ENCODE peak calls at places on chromosomes 6 and 20, in four cellular contexts. G is Peyer's patch, P is HCT116, Y is fibroblast of pulmonary artery. X is an unnamed sample.

GRCh38 chr20:53750827-53751393 is 157.3 kb upstream of the ZNF217 start:
- DNase-seq in Y (peak), G (no peak), P (no peak), X (no peak)

GRCh38 chr20:44730441-44730840 is 15.2 kb upstream of the KCNK15 start:
- DNase-seq in P (peak), G (no peak), Y (peak), X (no peak)

GRCh38 chr6:78850621-78851020 is 16.7 kb upstream of the IRAK1BP1 start:
- DNase-seq in P (no peak), Y (no peak), G (no peak), X (no peak)

GRCh38 chr6:113591896-113592827 is 265.0 kb upstream of the MARCKS start:
- DNase-seq in Y (peak), G (no peak), P (no peak), X (no peak)

GRCh38 chr6:122289721-122290501 is 109.5 kb upstream of the HSF2 start:
- DNase-seq in G (no peak), P (peak), Y (peak), X (no peak)

GRCh38 chr20:37542281-37542680 is 14.6 kb upstream of the BLCAP start:
- DNase-seq in G (no peak), Y (no peak), P (no peak), X (no peak)

GRCh38 chr20:57118107-57118769 is 148.2 kb downstream of the BMP7 start:
- DNase-seq in G (no peak), Y (no peak), P (no peak), X (no peak)

GRCh38 chr20:41811456-41811855 is 193.3 kb upstream of the CHD6 start:
- DNase-seq in G (no peak), P (no peak), Y (no peak), X (no peak)

GRCh38 chr20:45341939-45342862 is 6.0 kb downstream of the SDC4 start:
- DNase-seq in G (no peak), P (no peak), Y (peak), X (no peak)

GRCh38 chr6:107532707-107533106 is 42.8 kb downstream of the SOBP start:
- DNase-seq in G (no peak), Y (no peak), P (no peak), X (no peak)

GRCh38 chr6:32883789-32884188 is 29.8 kb downstream of the PSMB9 start:
- DNase-seq in Y (peak), P (no peak), G (no peak), X (no peak)

GRCh38 chr6:35048031-35048613 is 93.0 kb downstream of the TCP11 start:
- DNase-seq in G (no peak), Y (no peak), P (no peak), X (no peak)

GRCh38 chr6:46903175-46903574 is 18.6 kb downstream of the ADGRF5 start:
- DNase-seq in P (no peak), G (no peak), Y (no peak), X (no peak)

GRCh38 chr6:137967689-137968467 is 100.8 kb downstream of the TNFAIP3 start:
- DNase-seq in P (no peak), G (no peak), Y (peak), X (no peak)

GRCh38 chr6:71855406-71855805 is 30.9 kb upstream of the RIMS1 start:
- DNase-seq in G (no peak), Y (no peak), P (no peak), X (no peak)

GRCh38 chr6:35161776-35162607 is 20.9 kb upstream of the TCP11 start:
- DNase-seq in Y (peak), P (no peak), G (no peak), X (no peak)

GRCh38 chr20:61251529-61252393 is at the start of gene CDH4:
- DNase-seq in G (no peak), Y (no peak), P (no peak), X (no peak)

GRCh38 chr20:11248691-11249178 is 574.9 kb upstream of the JAG1 start:
- DNase-seq in Y (no peak), P (no peak), G (no peak), X (no peak)

GRCh38 chr6:155171109-155171746 is 92.6 kb upstream of the CLDN20 start:
- DNase-seq in G (no peak), P (peak), Y (peak), X (peak)

GRCh38 chr6:138795809-138796469 is at the start of gene ECT2L:
- DNase-seq in Y (peak), P (no peak), G (no peak), X (no peak)

GRCh38 chr6:170147056-170147787 is 143.7 kb downstream of the DLL1 start:
- DNase-seq in G (no peak), Y (no peak), P (no peak), X (no peak)

GRCh38 chr6:129844118-129844891 is 16.8 kb downstream of the TMEM244 start:
- DNase-seq in P (peak), Y (peak), G (no peak), X (no peak)

GRCh38 chr6:73085362-73085975 is 139.8 kb downstream of the KHDC1L start:
- DNase-seq in P (no peak), Y (no peak), G (no peak), X (no peak)

GRCh38 chr20:31572042-31572700 is 32.9 kb upstream of the ID1 start:
- DNase-seq in P (no peak), Y (no peak), G (no peak), X (no peak)

GRCh38 chr6:56806368-56806767 is 148.5 kb upstream of the BEND6 start:
- DNase-seq in G (no peak), P (no peak), Y (no peak), X (no peak)

GRCh38 chr20:5096463-5096862 is 23.3 kb downstream of the PCNA start:
- DNase-seq in P (no peak), Y (no peak), G (no peak), X (no peak)

GRCh38 chr6:13000537-13000936 is 284.0 kb downstream of the PHACTR1 start:
- DNase-seq in G (no peak), P (no peak), Y (no peak), X (no peak)

GRCh38 chr6:1958257-1958656 is 287.1 kb downstream of the GMDS start:
- DNase-seq in P (no peak), G (no peak), Y (no peak), X (no peak)

GRCh38 chr6:3284436-3284876 is 25.7 kb downstream of the PSMG4 start:
- DNase-seq in G (no peak), P (no peak), Y (no peak), X (no peak)

GRCh38 chr20:53736757-53737403 is 143.2 kb upstream of the ZNF217 start:
- DNase-seq in P (no peak), Y (peak), G (no peak), X (no peak)

DNA sequence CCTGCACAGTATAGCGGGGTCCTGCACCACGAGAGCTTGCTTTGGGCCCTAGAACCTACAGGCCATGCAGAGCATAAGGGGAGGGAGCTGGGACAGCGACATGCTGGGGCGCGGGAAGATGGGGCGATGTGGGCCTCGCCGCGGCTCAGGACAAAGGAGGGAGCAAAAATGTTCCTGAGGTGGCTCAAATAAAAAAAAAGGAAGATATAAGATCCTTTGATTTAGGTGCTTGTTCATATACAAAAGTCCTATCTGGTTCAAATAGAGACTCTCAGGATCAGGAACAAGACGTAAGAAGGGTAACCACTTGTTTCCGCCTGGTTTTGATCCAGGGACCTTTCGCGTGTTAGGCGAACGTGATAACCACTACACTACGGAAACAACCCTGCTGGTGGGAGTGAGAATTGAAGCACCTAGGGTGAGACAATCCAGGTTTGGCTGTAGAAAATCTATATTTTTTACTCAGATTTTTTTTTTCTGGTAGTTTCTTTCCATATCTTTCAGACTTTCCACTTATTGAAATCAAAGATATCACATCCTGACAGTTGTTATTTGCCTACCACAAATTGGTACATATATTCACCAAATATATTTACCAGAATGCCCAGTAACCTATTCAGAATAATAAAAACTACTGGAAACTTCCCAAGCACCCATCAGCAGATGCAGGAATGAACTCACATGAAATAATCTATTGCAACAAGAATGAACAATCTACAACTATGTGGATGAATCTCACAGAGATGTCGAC is 177.9 kb upstream of the ZNF184 start:
- DNase-seq in G (no peak), Y (peak), P (peak), X (no peak)
- H3K4me3 ChIP-seq in G (no peak), Y (no peak), P (peak), X (no peak)

GRCh38 chr6:118141211-118141610 is 234.1 kb downstream of the SLC35F1 start:
- DNase-seq in Y (no peak), G (no peak), P (no peak), X (no peak)
- H3K4me3 ChIP-seq in Y (no peak), G (no peak), P (no peak), X (no peak)

GRCh38 chr6:11201015-11201414 is 31.5 kb downstream of the NEDD9 start:
- DNase-seq in G (no peak), Y (no peak), P (no peak), X (no peak)
- H3K4me3 ChIP-seq in G (no peak), Y (no peak), P (no peak), X (no peak)

DNA sequence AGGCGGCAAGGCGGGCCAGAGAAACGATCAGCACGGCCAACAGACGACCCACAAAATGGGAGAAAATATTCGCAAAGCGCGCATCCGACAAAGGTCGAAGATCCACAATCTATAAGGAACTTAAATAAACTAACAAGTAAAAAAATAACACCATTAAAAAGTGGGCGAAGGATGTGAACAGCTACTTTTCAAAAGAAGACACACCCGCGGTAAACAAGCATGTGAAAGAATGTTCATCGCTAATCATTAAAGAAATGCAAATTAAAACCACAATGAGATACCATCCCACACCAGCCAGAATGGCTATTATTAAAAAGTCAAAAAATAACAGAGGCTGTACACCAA is 117.8 kb upstream of the SIRPA start:
- DNase-seq in Y (no peak), G (no peak), P (no peak), X (no peak)
- H3K4me3 ChIP-seq in Y (peak), G (peak), P (peak), X (peak)